ENCODE peak calls at places on chromosome 12, in nine cellular contexts. A is activated CD4-positive, alpha-beta T cell treated with anti-CD3 and anti-CD28 coated beads, Interleukin-2, amount 50 U/mL, for 4 hours; P is NCI-H510A treated with DMSO at 0.1 percent for 48 hours; L is activated T-helper 1 cell treated with anti-CD3 and anti-CD28 coated beads, Interleukin-12 subunit alpha, Interleukin-12 subunit beta, Interleukin-2, Interleukin-4 antibody, amounts not matched to agents 30 ng/mL and 10 ng/mL and 1 ng/mL, durations not matched to agents 14 hours and 24 hours and 36 hours; O is RCC 7860; S is effector CD4-positive, alpha-beta T cell; B is hepatic stellate cell; Z is stimulated activated CD4-positive, alpha-beta T cell treated with anti-CD3 and anti-CD28 coated beads, Interleukin-4, amount 100 ng/mL, for 48 hours; V is NCI-H1105. J is an unnamed sample.
A peak's percentile ranks its signal among the peaks of the same experiment; 100 is the strongest.

GRCh38 chr12:69091447-69092022 is 147.8 kb upstream of the CPSF6 start:
- DNase-seq in S (no peak), A (no peak), V (no peak), L (no peak), B (no peak), O (no peak), P (no peak), Z (no peak), J (no peak)

GRCh38 chr12:15837141-15837781 is 44.9 kb upstream of the STRAP start:
- DNase-seq in Z (no peak), V (no peak), S (no peak), A (no peak), L (no peak), P (no peak), B (peak; percentile 12), O (no peak), J (no peak)

GRCh38 chr12:57630891-57631433 is 2.0 kb downstream of the B4GALNT1 start:
- DNase-seq in L (no peak), A (no peak), O (no peak), S (no peak), B (peak; percentile 1), P (no peak), Z (no peak), V (no peak), J (peak; percentile 7)

GRCh38 chr12:118330421-118331018 is 42.2 kb downstream of the TAOK3 start:
- DNase-seq in B (peak; percentile 76), A (no peak), P (no peak), V (no peak), S (no peak), L (no peak), O (no peak), Z (no peak), J (peak; percentile 11)

GRCh38 chr12:121805171-121805687 is 1.4 kb downstream of the SETD1B start:
- DNase-seq in O (no peak), A (no peak), V (no peak), L (no peak), S (no peak), P (no peak), Z (no peak), B (no peak), J (no peak)

GRCh38 chr12:13093191-13093849 is 10.1 kb downstream of the GSG1 start:
- DNase-seq in Z (no peak), P (no peak), V (no peak), L (no peak), S (no peak), O (no peak), B (peak; percentile 43), A (no peak), J (no peak)

GRCh38 chr12:25689996-25690501 is 137.0 kb upstream of the LMNTD1 start:
- DNase-seq in Z (no peak), A (no peak), P (peak; percentile 16), V (peak; percentile 85), S (no peak), B (no peak), O (no peak), L (no peak), J (no peak)

GRCh38 chr12:69851976-69852375 is 26.9 kb downstream of the MYRFL start:
- DNase-seq in A (no peak), P (no peak), V (no peak), B (no peak), L (no peak), S (no peak), Z (no peak), O (no peak), J (no peak)

J was measured in GM12891.